ENCODE peak calls at places on chromosomes 4 and X, in ten cellular contexts. H is pancreas; Q is A549; O is CD8-positive, alpha-beta memory T cell; R is stimulated activated CD8-positive, alpha-beta memory T cell treated with anti-CD3 and anti-CD28 coated beads, Interleukin-4, amount 100 ng/mL, for 1 hour; I is left colon; E is T-helper 22 cell; C is stromal cell of bone marrow; G is activated T-cell treated with anti-CD3 and anti-CD28 coated beads, Interleukin-2, amount 50 U/mL, for 1 hour; M is GM04504. K is an unnamed sample.
A peak's percentile ranks its signal among the peaks of the same experiment; 100 is the strongest.

GRCh38 chrX:124719060-124719459 is 372.7 kb downstream of the SH2D1A start:
- DNase-seq in H (no peak), C (no peak), Q (no peak), E (no peak), O (no peak), R (no peak), I (no peak), G (no peak), M (no peak), K (peak; percentile 1)

GRCh38 chr4:70586841-70587240 is 5.2 kb upstream of the AMBN start:
- DNase-seq in G (no peak), C (no peak), E (no peak), O (no peak), Q (no peak), H (no peak), I (no peak), R (no peak), M (no peak), K (no peak)

GRCh38 chr4:151569650-151570049 is 160.7 kb downstream of the FHIP1A start:
- DNase-seq in G (no peak), E (no peak), M (no peak), O (no peak), Q (no peak), H (no peak), I (no peak), C (no peak), R (no peak), K (no peak)

GRCh38 chrX:107549504-107549903 is 78.8 kb upstream of the PRPS1 start:
- DNase-seq in C (no peak), O (no peak), I (no peak), G (peak; percentile 21), M (no peak), E (peak; percentile 4), Q (no peak), H (no peak), R (no peak), K (no peak)

GRCh38 chr4:147407261-147408045 is 73.4 kb upstream of the EDNRA start:
- DNase-seq in M (no peak), C (no peak), G (no peak), H (no peak), E (no peak), Q (no peak), O (no peak), I (no peak), R (no peak), K (no peak)

GRCh38 chr4:21827575-21827974 is 121.0 kb downstream of the KCNIP4 start:
- DNase-seq in R (no peak), C (no peak), E (no peak), Q (no peak), H (no peak), M (no peak), O (no peak), G (no peak), I (no peak), K (no peak)

GRCh38 chrX:54181196-54181953 is 1.7 kb downstream of the FAM120C start:
- DNase-seq in R (no peak), G (no peak), I (no peak), Q (no peak), C (no peak), M (no peak), E (no peak), O (no peak), H (no peak), K (peak; percentile 57)

GRCh38 chr4:46123872-46124755 is at the start of gene GABRG1:
- DNase-seq in H (no peak), O (no peak), G (no peak), C (no peak), M (no peak), I (no peak), E (no peak), Q (no peak), R (no peak), K (no peak)

GRCh38 chr4:69896530-69897116 is 34.2 kb upstream of the CSN1S1 start:
- DNase-seq in O (no peak), M (no peak), I (no peak), R (no peak), C (no peak), G (no peak), Q (no peak), E (no peak), H (no peak), K (no peak)

GRCh38 chr4:154741131-154741530 is 2.7 kb upstream of the LRAT start:
- DNase-seq in O (no peak), Q (no peak), G (no peak), I (no peak), C (no peak), E (no peak), R (no peak), H (no peak), M (no peak), K (no peak)

GRCh38 chrX:36961590-36961989 is 46.6 kb upstream of the FAM47C start:
- DNase-seq in Q (peak; percentile 6), M (no peak), R (no peak), I (no peak), O (no peak), H (no peak), C (no peak), E (no peak), G (no peak), K (no peak)

GRCh38 chr4:52780627-52781354 is 29.6 kb upstream of the ERVMER34-1 start:
- DNase-seq in R (no peak), G (no peak), O (no peak), H (no peak), C (no peak), Q (no peak), I (no peak), M (no peak), E (no peak), K (no peak)

GRCh38 chr4:69594382-69594781 is 45.1 kb downstream of the UGT2A2 start:
- DNase-seq in G (no peak), C (no peak), M (no peak), I (no peak), H (no peak), Q (no peak), O (no peak), R (no peak), E (no peak), K (no peak)

GRCh38 chrX:100479329-100479728 is 69.3 kb upstream of the PCDH19 start:
- DNase-seq in C (no peak), O (no peak), Q (no peak), G (no peak), I (no peak), H (no peak), E (no peak), M (no peak), R (no peak), K (no peak)

GRCh38 chrX:34300871-34301270 is 168.8 kb upstream of the FAM47A start:
- DNase-seq in H (no peak), O (no peak), G (no peak), M (no peak), C (peak; percentile 7), R (no peak), Q (no peak), E (no peak), I (no peak), K (peak; percentile 7)

GRCh38 chr4:113620032-113620431 is 141.5 kb downstream of the CAMK2D start:
- DNase-seq in I (no peak), R (no peak), M (no peak), H (no peak), G (no peak), Q (no peak), O (no peak), E (no peak), C (no peak), K (no peak)

GRCh38 chr4:140556372-140557085 is 12.2 kb downstream of the UCP1 start:
- DNase-seq in H (no peak), I (no peak), R (no peak), O (no peak), E (peak; percentile 0), M (no peak), Q (no peak), C (no peak), G (no peak), K (no peak)

GRCh38 chr4:185341841-185342240 is 53.9 kb downstream of the LRP2BP start:
- DNase-seq in Q (no peak), O (no peak), R (no peak), C (no peak), G (no peak), M (no peak), E (no peak), I (no peak), H (no peak), K (no peak)

GRCh38 chr4:687048-687974 is 1.6 kb downstream of the SLC49A3 start:
- DNase-seq in M (peak; percentile 84), C (peak; percentile 86), I (peak; percentile 87), R (no peak), O (no peak), H (peak; percentile 82), Q (peak; percentile 91), G (no peak), E (no peak), K (no peak)

GRCh38 chr4:111744847-111745246 is 400.4 kb upstream of the FAM241A start:
- DNase-seq in R (no peak), C (no peak), H (no peak), M (no peak), O (no peak), I (no peak), Q (no peak), E (no peak), G (no peak), K (no peak)

GRCh38 chr4:151888367-151888866 is 127.6 kb upstream of the GATB start:
- DNase-seq in R (no peak), M (no peak), H (no peak), Q (no peak), O (no peak), I (no peak), C (no peak), E (no peak), G (no peak), K (no peak)

GRCh38 chr4:139839664-139840063 is 174.0 kb downstream of the MGST2 start:
- DNase-seq in Q (no peak), E (no peak), R (no peak), C (no peak), H (no peak), G (no peak), O (no peak), M (no peak), I (no peak), K (no peak)

GRCh38 chrX:129785160-129785947 is 5.6 kb downstream of the SASH3 start:
- DNase-seq in I (no peak), H (no peak), Q (no peak), C (no peak), M (no peak), O (no peak), G (no peak), E (no peak), R (no peak), K (no peak)

GRCh38 chrX:132401935-132402334 is 86.9 kb downstream of the MBNL3 start:
- DNase-seq in H (no peak), E (no peak), O (no peak), I (no peak), G (no peak), R (no peak), C (no peak), Q (no peak), M (no peak), K (no peak)

GRCh38 chrX:81537723-81538122 is 335.8 kb downstream of the SH3BGRL start:
- DNase-seq in C (no peak), M (no peak), E (no peak), Q (no peak), I (no peak), R (no peak), H (no peak), G (no peak), O (no peak), K (no peak)

GRCh38 chrX:39308126-39308525 is 506.9 kb downstream of the MID1IP1 start:
- DNase-seq in G (no peak), R (no peak), H (no peak), E (no peak), M (no peak), I (no peak), C (no peak), Q (no peak), O (no peak), K (no peak)

GRCh38 chr4:93201471-93201870 is 627.1 kb upstream of the ATOH1 start:
- DNase-seq in M (no peak), E (no peak), Q (no peak), C (no peak), H (no peak), I (no peak), R (no peak), G (no peak), O (no peak), K (no peak)

GRCh38 chr4:39083164-39083563 is 21.1 kb downstream of the KLHL5 start:
- DNase-seq in H (no peak), M (peak; percentile 15), O (no peak), R (no peak), I (no peak), Q (no peak), G (no peak), E (no peak), C (peak; percentile 21), K (no peak)

K was measured in DMS 273 treated with DMSO at 0.1 percent for 48 hours.